ENCODE peak calls at places on chromosomes 16 and 17, in ten cellular contexts. S is neural progenitor cell; X is IMR-90; I is CD8-positive, alpha-beta T cell; C is tibial nerve; V is heart left ventricle; D is esophagus squamous epithelium; R is fibroblast of lung; Z is left ventricle myocardium inferior; E is breast epithelium. P is an unnamed sample.

GRCh38 chr16:1275791-1276579 is 20.1 kb downstream of the TPSD1 start:
- DNase-seq in S (no peak), X (no peak), I (peak; percentile 16), C (no peak), V (no peak), D (no peak), R (no peak), Z (no peak), E (no peak), P (no peak)

GRCh38 chr16:683396-684066 is 603 bp downstream of the JMJD8 start:
- DNase-seq in S (peak; percentile 33), X (no peak), I (no peak), C (no peak), V (no peak), D (no peak), R (no peak), Z (no peak), E (no peak), P (no peak)

GRCh38 chr16:31487076-31487719 is 4.3 kb downstream of the SLC5A2 start:
- DNase-seq in S (peak; percentile 23), X (no peak), I (no peak), C (no peak), V (no peak), D (no peak), R (no peak), Z (no peak), E (no peak), P (no peak)

GRCh38 chr17:69857412-69857835 is 217.6 kb upstream of the KCNJ16 start:
- DNase-seq in S (no peak), X (peak; percentile 95), I (no peak), C (no peak), V (no peak), D (no peak), R (peak; percentile 91), Z (no peak), E (no peak), P (no peak)

GRCh38 chr17:62652251-62653001 is 25.0 kb downstream of the MRC2 start:
- DNase-seq in S (peak; percentile 63), X (peak; percentile 75), I (peak; percentile 48), C (no peak), V (peak; percentile 75), D (no peak), R (peak; percentile 86), Z (peak; percentile 74), E (peak; percentile 50), P (peak; percentile 53)

GRCh38 chr17:48715496-48716399 is 6.6 kb downstream of the PRAC1 start:
- DNase-seq in S (no peak), X (no peak), I (no peak), C (no peak), V (no peak), D (no peak), R (no peak), Z (no peak), E (no peak), P (no peak)

GRCh38 chr16:1044515-1045362 is 27.8 kb upstream of the SSTR5 start:
- DNase-seq in S (no peak), X (no peak), I (no peak), C (no peak), V (no peak), D (no peak), R (no peak), Z (no peak), E (no peak), P (no peak)

GRCh38 chr17:71959129-71959528 is 161.7 kb upstream of the SOX9 start:
- DNase-seq in S (peak; percentile 16), X (peak; percentile 8), I (no peak), C (no peak), V (no peak), D (no peak), R (no peak), Z (no peak), E (no peak), P (no peak)

GRCh38 chr17:17638467-17638866 is 42.8 kb upstream of the RAI1 start:
- DNase-seq in S (no peak), X (no peak), I (no peak), C (no peak), V (no peak), D (no peak), R (no peak), Z (no peak), E (no peak), P (no peak)

GRCh38 chr17:62109378-62109902 is 44.4 kb upstream of the MED13 start:
- DNase-seq in S (peak; percentile 74), X (peak; percentile 60), I (peak; percentile 52), C (no peak), V (no peak), D (no peak), R (peak; percentile 77), Z (no peak), E (no peak), P (no peak)

GRCh38 chr17:27345141-27345904 is 51.4 kb downstream of the WSB1 start:
- DNase-seq in S (peak; percentile 83), X (peak; percentile 28), I (no peak), C (no peak), V (no peak), D (no peak), R (peak; percentile 85), Z (no peak), E (no peak), P (no peak)

GRCh38 chr17:31491794-31492171 is 100.3 kb downstream of the RAB11FIP4 start:
- DNase-seq in S (no peak), X (no peak), I (no peak), C (no peak), V (no peak), D (no peak), R (no peak), Z (no peak), E (no peak), P (no peak)
- H3K4me1 ChIP-seq in S (peaks cover 17% of the 10 kb centered on the region), X (no peaks in the 10 kb centered on the region), I (peaks cover 86% of the 10 kb centered on the region), C (peaks cover 42% of the 10 kb centered on the region), V (peaks cover 10% of the 10 kb centered on the region), D (peaks cover 34% of the 10 kb centered on the region), R (peaks cover 4% of the 10 kb centered on the region), Z (peaks cover 66% of the 10 kb centered on the region), E (no peaks in the 10 kb centered on the region), P (no peaks in the 10 kb centered on the region)

GRCh38 chr16:35410438-35410837 is 1951.0 kb downstream of the TP53TG3F start:
- DNase-seq in S (no peak), X (no peak), I (no peak), C (no peak), V (no peak), D (no peak), R (no peak), Z (no peak), E (no peak), P (no peak)

GRCh38 chr16:35414139-35414538 is 1954.7 kb downstream of the TP53TG3F start:
- DNase-seq in S (no peak), X (no peak), I (no peak), C (no peak), V (no peak), D (no peak), R (no peak), Z (no peak), E (no peak), P (no peak)

GRCh38 chr16:35409503-35409902 is 1950.1 kb downstream of the TP53TG3F start:
- DNase-seq in S (no peak), X (no peak), I (no peak), C (no peak), V (no peak), D (no peak), R (no peak), Z (no peak), E (no peak), P (no peak)

GRCh38 chr16:35411156-35411555 is 1951.7 kb downstream of the TP53TG3F start:
- DNase-seq in S (no peak), X (no peak), I (no peak), C (no peak), V (no peak), D (no peak), R (no peak), Z (no peak), E (no peak), P (no peak)

DNA sequence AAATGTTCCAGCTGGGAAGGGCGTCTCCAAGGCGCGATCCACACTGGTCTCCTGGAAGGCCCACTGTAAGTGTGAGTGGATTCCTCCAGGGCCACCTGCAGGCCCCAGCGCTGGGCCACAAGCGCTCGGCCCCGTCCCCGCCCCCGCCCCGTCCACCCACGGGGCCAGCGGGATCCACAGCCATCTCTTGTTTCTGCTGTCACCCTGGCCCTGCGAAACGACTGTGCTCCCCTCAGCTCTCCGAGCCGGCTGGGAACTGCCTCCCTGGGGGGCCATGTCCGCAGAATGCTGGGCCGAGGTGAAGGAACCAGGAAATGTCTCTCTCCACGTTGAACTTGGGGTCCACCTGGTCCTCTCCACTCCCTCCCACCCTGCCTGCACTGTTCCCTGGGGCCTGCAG is 1955.2 kb downstream of the TP53TG3F start:
- DNase-seq in S (no peak), X (no peak), I (no peak), C (no peak), V (no peak), D (no peak), R (no peak), Z (no peak), E (no peak), P (no peak)
- H3K9me3 ChIP-seq in S (peaks cover 43% of the 10 kb centered on the region), X (peaks cover 4% of the 10 kb centered on the region), I (no peaks in the 10 kb centered on the region), C (no peaks in the 10 kb centered on the region), V (no peaks in the 10 kb centered on the region), D (peaks cover 6% of the 10 kb centered on the region), R (no peaks in the 10 kb centered on the region), Z (peaks cover 8% of the 10 kb centered on the region), E (peaks cover 13% of the 10 kb centered on the region), P (no peaks in the 10 kb centered on the region)

GRCh38 chr16:88939814-88940195 is 37.2 kb downstream of the CBFA2T3 start:
- DNase-seq in S (no peak), X (no peak), I (peak; percentile 16), C (no peak), V (peak; percentile 73), D (no peak), R (no peak), Z (peak; percentile 67), E (no peak), P (no peak)
- TF ChIP-seq CTCF in S (no peak), X (no peak), I (no peak), C (no peak), V (no peak), D (no peak), R (no peak), Z (no peak), E (no peak), P (no peak)

GRCh38 chr17:60752873-60753577 is 75.4 kb downstream of the BCAS3 start:
- DNase-seq in S (no peak), X (no peak), I (no peak), C (no peak), V (no peak), D (no peak), R (no peak), Z (no peak), E (no peak), P (no peak)

GRCh38 chr17:60751884-60752283 is 74.2 kb downstream of the BCAS3 start:
- DNase-seq in S (no peak), X (no peak), I (no peak), C (no peak), V (no peak), D (no peak), R (no peak), Z (no peak), E (no peak), P (no peak)

GRCh38 chr17:60749708-60750107 is 72.1 kb downstream of the BCAS3 start:
- DNase-seq in S (no peak), X (no peak), I (no peak), C (no peak), V (no peak), D (no peak), R (no peak), Z (no peak), E (no peak), P (no peak)

GRCh38 chr17:60749050-60749449 is 71.4 kb downstream of the BCAS3 start:
- DNase-seq in S (no peak), X (no peak), I (no peak), C (no peak), V (no peak), D (no peak), R (no peak), Z (no peak), E (no peak), P (no peak)

GRCh38 chr17:60750645-60751044 is 73.0 kb downstream of the BCAS3 start:
- DNase-seq in S (no peak), X (no peak), I (no peak), C (no peak), V (no peak), D (no peak), R (no peak), Z (no peak), E (no peak), P (no peak)
- H3K4me1 ChIP-seq in S (peaks cover 28% of the 10 kb centered on the region), X (no peaks in the 10 kb centered on the region), I (no peaks in the 10 kb centered on the region), C (no peaks in the 10 kb centered on the region), V (no peaks in the 10 kb centered on the region), D (no peaks in the 10 kb centered on the region), R (no peaks in the 10 kb centered on the region), Z (no peaks in the 10 kb centered on the region), E (no peaks in the 10 kb centered on the region), P (no peaks in the 10 kb centered on the region)

P was measured in uterus.